ENCODE peak calls at places on chromosomes 12 and 14, in eight cellular contexts. A is cardiac muscle cell; C is AG09319; W is non-pigmented ciliary epithelial cell; M is NCI-H1105; P is frontal cortex; F is HEK293T; Z is stimulated activated CD8-positive, alpha-beta memory T cell treated with anti-CD3 and anti-CD28 coated beads, Interleukin-2, amount 100 ng/mL, for 1 hour. V is an unnamed sample.

GRCh38 chr14:33933386-33933934 is 17.4 kb downstream of the EGLN3 start:
- DNase-seq in A (no peak), C (no peak), W (no peak), M (no peak), P (no peak), F (no peak), Z (no peak), V (no peak)

GRCh38 chr12:96187675-96188355 is 6.4 kb upstream of the ELK3 start:
- DNase-seq in A (no peak), C (no peak), W (no peak), M (no peak), P (no peak), F (no peak), Z (no peak), V (no peak)

GRCh38 chr12:82486524-82487235 is 128.4 kb downstream of the METTL25 start:
- DNase-seq in A (no peak), C (no peak), W (peak), M (no peak), P (no peak), F (no peak), Z (no peak), V (no peak)

GRCh38 chr12:52660934-52661333 is 8.9 kb upstream of the KRT2 start:
- DNase-seq in A (no peak), C (no peak), W (no peak), M (no peak), P (no peak), F (no peak), Z (no peak), V (no peak)

GRCh38 chr14:46920542-46920941 is 269.0 kb upstream of the RPL10L start:
- DNase-seq in A (no peak), C (no peak), W (no peak), M (no peak), P (no peak), F (no peak), Z (no peak), V (no peak)

GRCh38 chr14:92555440-92556111 is 42.0 kb downstream of the RIN3 start:
- DNase-seq in A (no peak), C (no peak), W (no peak), M (no peak), P (no peak), F (no peak), Z (no peak), V (no peak)

GRCh38 chr12:63304844-63305243 is 153.8 kb upstream of the AVPR1A start:
- DNase-seq in A (no peak), C (no peak), W (no peak), M (no peak), P (no peak), F (no peak), Z (no peak), V (no peak)

GRCh38 chr14:74380172-74380571 is 31.9 kb downstream of the VRTN start:
- DNase-seq in A (no peak), C (no peak), W (peak), M (no peak), P (no peak), F (no peak), Z (no peak), V (no peak)

GRCh38 chr14:52272375-52272774 is 4.9 kb downstream of the PTGDR start:
- DNase-seq in A (peak), C (no peak), W (no peak), M (no peak), P (no peak), F (peak), Z (no peak), V (no peak)

GRCh38 chr14:104843442-104844305 is 21.4 kb upstream of the CEP170B start:
- DNase-seq in A (peak), C (no peak), W (no peak), M (no peak), P (peak), F (no peak), Z (no peak), V (no peak)

GRCh38 chr12:53059434-53060063 is 9.7 kb downstream of the TNS2 start:
- DNase-seq in A (no peak), C (no peak), W (no peak), M (no peak), P (no peak), F (no peak), Z (no peak), V (no peak)

GRCh38 chr14:68088463-68088862 is 268.9 kb downstream of the RAD51B start:
- DNase-seq in A (no peak), C (no peak), W (no peak), M (peak), P (no peak), F (no peak), Z (no peak), V (no peak)

GRCh38 chr12:112252184-112252583 is 126.8 kb downstream of the TRAFD1 start:
- DNase-seq in A (no peak), C (no peak), W (peak), M (no peak), P (no peak), F (no peak), Z (no peak), V (no peak)

GRCh38 chr14:31945074-31945613 is 132.0 kb upstream of the ARHGAP5 start:
- DNase-seq in A (no peak), C (no peak), W (no peak), M (no peak), P (no peak), F (no peak), Z (no peak), V (no peak)

GRCh38 chr12:32885831-32886230 is 10.7 kb downstream of the PKP2 start:
- DNase-seq in A (no peak), C (no peak), W (no peak), M (peak), P (no peak), F (no peak), Z (no peak), V (no peak)

GRCh38 chr12:67982165-67982563 is 7.1 kb upstream of the IFNG-AS1 start:
- DNase-seq in A (no peak), C (peak), W (no peak), M (no peak), P (no peak), F (no peak), Z (no peak), V (no peak)

GRCh38 chr14:24630872-24631477 is 3.0 kb downstream of the GZMB start:
- DNase-seq in A (no peak), C (no peak), W (no peak), M (peak), P (no peak), F (no peak), Z (no peak), V (no peak)

GRCh38 chr12:122855985-122856831 is 21.0 kb downstream of the HIP1R start:
- DNase-seq in A (no peak), C (no peak), W (no peak), M (no peak), P (no peak), F (no peak), Z (no peak), V (no peak)

GRCh38 chr14:90518941-90519256 is 122.1 kb downstream of the CALM1 start:
- DNase-seq in A (no peak), C (no peak), W (no peak), M (no peak), P (no peak), F (peak), Z (peak), V (no peak)